ENCODE peak calls at places on chromosome 7, in four cellular contexts. One of them, this sample, is unnamed.

GRCh38 chr7:118699222-118699621 is 474.7 kb downstream of the ANKRD7 start:
- DNase-seq in astrocyte of the spinal cord: no peak
- DNase-seq in GM12865: no peak
- DNase-seq in tibial nerve: no peak
- DNase-seq in this sample: no peak

GRCh38 chr7:122143376-122143750 is 686 bp downstream of the AASS start:
- DNase-seq in GM12865: peak; percentile 7
- DNase-seq in astrocyte of the spinal cord: peak; percentile 44
- DNase-seq in tibial nerve: no peak
- DNase-seq in this sample: peak; percentile 34

GRCh38 chr7:120421151-120421651 is 148.2 kb downstream of the KCND2 start:
- DNase-seq in astrocyte of the spinal cord: no peak
- DNase-seq in tibial nerve: no peak
- DNase-seq in GM12865: peak; percentile 91
- DNase-seq in this sample: no peak

GRCh38 chr7:47577351-47577919 is 4.5 kb downstream of the TNS3 start:
- DNase-seq in GM12865: no peak
- DNase-seq in astrocyte of the spinal cord: no peak
- DNase-seq in tibial nerve: no peak
- DNase-seq in this sample: peak; percentile 78

GRCh38 chr7:108132551-108133265 is 2.5 kb upstream of the LAMB4 start:
- DNase-seq in astrocyte of the spinal cord: peak; percentile 18
- DNase-seq in tibial nerve: no peak
- DNase-seq in GM12865: no peak
- DNase-seq in this sample: no peak

GRCh38 chr7:118626739-118627138 is 402.2 kb downstream of the ANKRD7 start:
- DNase-seq in tibial nerve: no peak
- DNase-seq in GM12865: no peak
- DNase-seq in astrocyte of the spinal cord: no peak
- DNase-seq in this sample: no peak

GRCh38 chr7:76292206-76292573 is 10.3 kb upstream of the HSPB1 start:
- DNase-seq in astrocyte of the spinal cord: peak; percentile 14
- DNase-seq in tibial nerve: no peak
- DNase-seq in GM12865: no peak
- DNase-seq in this sample: no peak

GRCh38 chr7:12436896-12437535 is 33.4 kb upstream of the VWDE start:
- DNase-seq in astrocyte of the spinal cord: peak; percentile 56
- DNase-seq in GM12865: peak; percentile 24
- DNase-seq in tibial nerve: no peak
- DNase-seq in this sample: no peak

GRCh38 chr7:73451780-73452398 is 18.3 kb downstream of the FZD9 start:
- DNase-seq in tibial nerve: no peak
- DNase-seq in GM12865: peak; percentile 69
- DNase-seq in astrocyte of the spinal cord: peak; percentile 58
- DNase-seq in this sample: peak; percentile 80

DNA sequence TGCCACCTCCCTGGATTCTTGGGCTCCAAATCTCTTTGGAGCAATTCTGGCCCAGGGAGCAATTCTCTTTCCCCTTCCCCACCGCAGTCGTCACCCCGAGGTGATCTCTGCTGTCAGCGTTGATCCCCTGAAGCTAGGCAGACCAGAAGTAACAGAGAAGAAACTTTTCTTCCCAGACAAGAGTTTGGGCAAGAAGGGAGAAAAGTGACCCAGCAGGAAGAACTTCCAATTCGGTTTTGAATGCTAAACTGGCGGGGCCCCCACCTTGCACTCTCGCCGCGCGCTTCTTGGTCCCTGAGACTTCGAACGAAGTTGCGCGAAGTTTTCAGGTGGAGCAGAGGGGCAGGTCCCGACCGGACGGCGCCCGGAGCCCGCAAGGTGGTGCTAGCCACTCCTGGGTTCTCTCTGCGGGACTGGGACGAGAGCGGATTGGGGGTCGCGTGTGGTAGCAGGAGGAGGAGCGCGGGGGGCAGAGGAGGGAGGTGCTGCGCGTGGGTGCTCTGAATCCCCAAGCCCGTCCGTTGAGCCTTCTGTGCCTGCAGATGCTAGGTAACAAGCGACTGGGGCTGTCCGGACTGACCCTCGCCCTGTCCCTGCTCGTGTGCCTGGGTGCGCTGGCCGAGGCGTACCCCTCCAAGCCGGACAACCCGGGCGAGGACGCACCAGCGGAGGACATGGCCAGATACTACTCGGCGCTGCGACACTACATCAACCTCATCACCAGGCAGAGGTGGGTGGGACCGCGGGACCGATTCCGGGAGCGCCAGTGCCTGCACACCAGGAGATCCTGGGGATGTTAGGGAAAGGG is 913 bp downstream of the NPY start:
- DNase-seq in astrocyte of the spinal cord: no peak
- DNase-seq in GM12865: no peak
- DNase-seq in tibial nerve: no peak
- DNase-seq in this sample: no peak
- H3K4me3 ChIP-seq in astrocyte of the spinal cord: no peak overlapping the region
- H3K4me3 ChIP-seq in GM12865: peak overlapping the region; percentile 22
- H3K4me3 ChIP-seq in tibial nerve: no peak overlapping the region
- H3K4me3 ChIP-seq in this sample: no peak overlapping the region

GRCh38 chr7:2480071-2480410 is 3.8 kb upstream of the GRIFIN start:
- DNase-seq in GM12865: no peak
- DNase-seq in astrocyte of the spinal cord: no peak
- DNase-seq in tibial nerve: no peak
- DNase-seq in this sample: no peak

GRCh38 chr7:2481195-2481594 is 5.0 kb upstream of the GRIFIN start:
- DNase-seq in GM12865: no peak
- DNase-seq in astrocyte of the spinal cord: no peak
- DNase-seq in tibial nerve: no peak
- DNase-seq in this sample: no peak

GRCh38 chr7:2484868-2485267 is 8.7 kb upstream of the GRIFIN start:
- DNase-seq in astrocyte of the spinal cord: no peak
- DNase-seq in tibial nerve: no peak
- DNase-seq in GM12865: no peak
- DNase-seq in this sample: no peak

GRCh38 chr7:2483495-2483894 is 7.3 kb upstream of the GRIFIN start:
- DNase-seq in GM12865: no peak
- DNase-seq in astrocyte of the spinal cord: no peak
- DNase-seq in tibial nerve: no peak
- DNase-seq in this sample: no peak

GRCh38 chr7:2482725-2483451 is 6.7 kb upstream of the GRIFIN start:
- DNase-seq in GM12865: no peak
- DNase-seq in tibial nerve: no peak
- DNase-seq in astrocyte of the spinal cord: no peak
- DNase-seq in this sample: no peak
- TF ChIP-seq CTCF in GM12865: peak; percentile 12
- TF ChIP-seq CTCF in tibial nerve: no peak
- TF ChIP-seq CTCF in astrocyte of the spinal cord: no peak
- TF ChIP-seq CTCF in this sample: no peak

GRCh38 chr7:87263537-87263936 is 44.0 kb upstream of the TMEM243 start:
- DNase-seq in astrocyte of the spinal cord: no peak
- DNase-seq in tibial nerve: no peak
- DNase-seq in GM12865: no peak
- DNase-seq in this sample: no peak

DNA sequence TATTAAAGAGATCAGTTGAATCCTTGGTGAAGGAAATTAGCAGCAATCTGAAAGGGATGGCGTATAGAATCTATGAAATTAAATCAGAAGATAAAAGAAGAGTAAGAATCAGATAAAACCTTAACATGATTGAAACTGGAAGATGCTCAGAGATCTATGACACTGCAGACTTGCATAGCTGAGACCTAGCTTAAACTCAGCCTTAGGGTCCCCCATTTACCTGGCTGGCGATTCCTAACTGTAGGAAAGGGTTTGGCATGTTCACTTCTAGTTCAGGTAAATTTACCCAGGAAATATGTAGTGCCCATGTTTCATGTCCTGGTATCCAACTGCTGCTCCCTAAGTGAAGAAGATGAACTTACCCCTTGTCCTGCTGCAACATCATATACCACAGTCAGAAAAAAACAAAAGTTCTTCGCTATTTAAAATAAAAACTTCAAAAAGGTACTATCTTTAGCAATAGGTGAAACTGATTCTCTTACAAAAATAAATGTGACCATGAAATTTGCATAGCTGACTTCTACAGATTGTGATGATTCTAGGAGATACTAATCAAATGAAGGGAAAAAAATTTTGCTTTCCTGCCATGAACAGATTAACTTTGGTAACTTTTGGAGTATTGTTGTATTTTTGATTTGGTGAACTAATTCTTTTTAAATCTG is 47.8 kb upstream of the TMEM243 start:
- DNase-seq in tibial nerve: no peak
- DNase-seq in astrocyte of the spinal cord: no peak
- DNase-seq in GM12865: no peak
- DNase-seq in this sample: no peak
- H3K4me3 ChIP-seq in tibial nerve: no peak overlapping the region
- H3K4me3 ChIP-seq in astrocyte of the spinal cord: no peak overlapping the region
- H3K4me3 ChIP-seq in GM12865: no peak overlapping the region
- H3K4me3 ChIP-seq in this sample: no peak overlapping the region

DNA sequence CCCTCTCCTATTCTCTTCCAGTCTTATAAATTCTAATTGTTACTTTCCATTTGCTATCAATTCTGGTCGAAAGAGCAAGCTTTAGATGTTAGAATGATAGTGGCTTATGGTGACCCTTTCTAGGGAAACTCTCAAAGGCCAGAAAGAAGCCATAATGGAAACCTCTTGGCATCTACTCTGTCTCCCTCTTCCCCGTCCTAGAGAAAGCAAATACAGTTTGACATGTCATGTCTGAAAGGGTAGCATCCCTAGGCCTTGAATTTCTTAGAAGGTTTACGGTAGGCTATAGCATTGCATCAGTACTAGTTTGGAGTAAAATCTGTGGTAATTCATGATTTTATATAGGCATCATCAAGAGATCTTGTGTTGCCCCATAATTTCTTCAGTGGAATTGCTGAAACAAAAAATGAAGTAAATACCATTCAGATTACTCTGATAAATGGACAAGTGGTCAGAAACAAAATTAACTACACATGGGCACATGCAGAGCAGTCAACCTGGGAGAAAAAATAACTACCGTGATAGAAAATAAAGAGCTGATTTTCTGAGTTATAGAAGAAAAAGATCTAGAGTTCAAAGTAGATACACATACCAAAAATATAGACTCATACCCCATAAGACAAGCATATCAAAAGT is 4.4 kb downstream of the PRKAR2B start:
- DNase-seq in astrocyte of the spinal cord: no peak
- DNase-seq in GM12865: no peak
- DNase-seq in tibial nerve: no peak
- DNase-seq in this sample: no peak
- TF ChIP-seq CTCF in astrocyte of the spinal cord: no peak
- TF ChIP-seq CTCF in GM12865: no peak
- TF ChIP-seq CTCF in tibial nerve: no peak
- TF ChIP-seq CTCF in this sample: no peak

GRCh38 chr7:100836812-100837098 is 9.4 kb upstream of the EPHB4 start:
- DNase-seq in GM12865: no peak
- DNase-seq in astrocyte of the spinal cord: no peak
- DNase-seq in tibial nerve: no peak
- DNase-seq in this sample: no peak
- H3K4me3 ChIP-seq in GM12865: peak overlapping the region; percentile 68
- H3K4me3 ChIP-seq in astrocyte of the spinal cord: peak overlapping the region; percentile 28
- H3K4me3 ChIP-seq in tibial nerve: peak overlapping the region; percentile 30
- H3K4me3 ChIP-seq in this sample: no peak overlapping the region